ENCODE peak calls at places on chromosomes 4 and X, in four cellular contexts. M, D, J and K are unnamed samples.

GRCh38 chrX:12396584-12396983 is 258.3 kb downstream of the FRMPD4 start:
- DNase-seq in J (no peak), D (no peak), M (no peak), K (no peak)

GRCh38 chr4:118141240-118141639 is 107.0 kb downstream of the NDST3 start:
- DNase-seq in M (no peak), J (no peak), D (no peak), K (no peak)

GRCh38 chr4:88991746-88992145 is 65.2 kb downstream of the FAM13A start:
- DNase-seq in J (no peak), M (no peak), D (no peak), K (no peak)

GRCh38 chr4:25449270-25449669 is 72.2 kb downstream of the ANAPC4 start:
- DNase-seq in J (no peak), M (no peak), D (no peak), K (no peak)

GRCh38 chrX:38664285-38664684 is 102.9 kb downstream of the TSPAN7 start:
- DNase-seq in J (peak; percentile 20), M (peak; percentile 30), D (peak; percentile 64), K (peak; percentile 12)

GRCh38 chr4:88771883-88772450 is 74.3 kb upstream of the NAP1L5 start:
- DNase-seq in J (no peak), M (no peak), D (no peak), K (no peak)

GRCh38 chr4:107520368-107520767 is 199.7 kb downstream of the PAPSS1 start:
- DNase-seq in M (no peak), D (no peak), J (no peak), K (no peak)

GRCh38 chrX:23773601-23774175 is 9.3 kb upstream of the SAT1 start:
- DNase-seq in J (no peak), D (no peak), M (no peak), K (peak; percentile 41)

GRCh38 chr4:183443609-183444148 is 757 bp upstream of the CDKN2AIP start:
- DNase-seq in J (no peak), M (no peak), D (no peak), K (peak; percentile 67)

GRCh38 chrX:130482871-130483270 is 81.1 kb downstream of the RBMX2 start:
- DNase-seq in J (no peak), D (no peak), M (no peak), K (no peak)

GRCh38 chr4:32847466-32847865 is 2127.3 kb downstream of the PCDH7 start:
- DNase-seq in J (no peak), D (peak; percentile 63), M (no peak), K (no peak)

GRCh38 chrX:153772608-153773217 is 8.1 kb upstream of the SRPK3 start:
- DNase-seq in M (no peak), J (no peak), D (no peak), K (no peak)

GRCh38 chr4:114265342-114265741 is 285.9 kb upstream of the ARSJ start:
- DNase-seq in D (no peak), M (no peak), J (peak; percentile 0), K (no peak)

GRCh38 chr4:156378053-156378665 is 424.5 kb upstream of the CTSO start:
- DNase-seq in M (peak; percentile 16), J (peak; percentile 0), D (peak; percentile 26), K (no peak)

GRCh38 chrX:147183161-147183560 is 368.6 kb upstream of the CXorf51A start:
- DNase-seq in D (no peak), M (no peak), J (no peak), K (no peak)

GRCh38 chr4:40367451-40367850 is 32.3 kb downstream of the CHRNA9 start:
- DNase-seq in J (no peak), M (no peak), D (no peak), K (no peak)

GRCh38 chrX:10932842-10933440 is 178.2 kb upstream of the HCCS start:
- DNase-seq in D (no peak), J (no peak), M (no peak), K (no peak)

GRCh38 chrX:111504941-111505340 is 6.5 kb upstream of the SERTM2 start:
- DNase-seq in J (no peak), M (peak; percentile 14), D (no peak), K (no peak)

GRCh38 chr4:72817012-72817411 is 248.0 kb upstream of the ADAMTS3 start:
- DNase-seq in D (no peak), J (no peak), M (no peak), K (no peak)

GRCh38 chr4:118811008-118811764 is 24.7 kb downstream of the SEC24D start:
- DNase-seq in M (no peak), J (no peak), D (no peak), K (no peak)

GRCh38 chrX:115029869-115030564 is 12.6 kb upstream of the IL13RA2 start:
- DNase-seq in J (no peak), D (no peak), M (no peak), K (no peak)

GRCh38 chrX:10111364-10112148 is 45.2 kb upstream of the CLCN4 start:
- DNase-seq in D (no peak), M (no peak), J (no peak), K (no peak)

GRCh38 chrX:47573334-47574095 is 8.7 kb upstream of the TIMP1 start:
- DNase-seq in J (no peak), D (peak; percentile 75), M (no peak), K (no peak)

GRCh38 chrX:115093206-115093605 is 75.8 kb upstream of the IL13RA2 start:
- DNase-seq in D (no peak), M (no peak), J (no peak), K (no peak)

GRCh38 chr4:74487771-74488170 is 42.8 kb downstream of the AREG start:
- DNase-seq in D (no peak), M (no peak), J (no peak), K (no peak)